ENCODE peak calls at places on chromosomes 16 and 17, in five cellular contexts. Q is activated naive CD4-positive, alpha-beta T cell treated with anti-CD3 and anti-CD28 coated beads for 36 hours; L is midbrain; C is iris pigment epithelial cell; H is upper lobe of right lung. E is an unnamed sample.

GRCh38 chr17:31392856-31393748 is 1.6 kb downstream of the RAB11FIP4 start:
- DNase-seq in H (peak), L (no peak), Q (no peak), C (no peak), E (peak)

GRCh38 chr17:69574257-69575197 is 160.0 kb downstream of the MAP2K6 start:
- DNase-seq in L (no peak), H (no peak), Q (no peak), C (peak), E (no peak)

GRCh38 chr16:68357923-68358322 is 47.1 kb downstream of the PRMT7 start:
- DNase-seq in Q (no peak), L (no peak), H (no peak), C (no peak), E (no peak)

GRCh38 chr16:22670551-22670970 is 143.4 kb upstream of the HS3ST2 start:
- DNase-seq in Q (peak), L (peak), H (no peak), C (no peak), E (no peak)

GRCh38 chr17:17321356-17322025 is 18.3 kb downstream of the NT5M start:
- DNase-seq in Q (no peak), C (no peak), L (no peak), H (peak), E (no peak)

GRCh38 chr17:4405038-4405669 is 28.6 kb upstream of the SPNS3 start:
- DNase-seq in C (no peak), Q (no peak), H (no peak), L (no peak), E (no peak)

GRCh38 chr16:86604436-86605220 is 26.3 kb downstream of the FOXL1 start:
- DNase-seq in H (no peak), L (no peak), Q (peak), C (no peak), E (no peak)

GRCh38 chr17:39125143-39125875 is 26.1 kb downstream of the PLXDC1 start:
- DNase-seq in C (no peak), Q (no peak), L (no peak), H (no peak), E (no peak)

GRCh38 chr16:55661842-55662479 is 6.2 kb downstream of the SLC6A2 start:
- DNase-seq in Q (no peak), C (no peak), L (peak), H (no peak), E (no peak)

GRCh38 chr17:15308758-15309157 is 32.6 kb downstream of the TEKT3 start:
- DNase-seq in L (no peak), Q (no peak), C (no peak), H (no peak), E (no peak)

GRCh38 chr16:87463722-87464690 is 28.8 kb downstream of the ZCCHC14 start:
- DNase-seq in C (peak), L (no peak), H (no peak), Q (peak), E (no peak)

GRCh38 chr17:16352303-16352837 is 899 bp downstream of the CENPV start:
- DNase-seq in L (peak), H (peak), Q (peak), C (peak), E (peak)

GRCh38 chr17:145671-146541 is 8.5 kb downstream of the SCGB1C2 start:
- DNase-seq in C (no peak), L (peak), H (peak), Q (no peak), E (no peak)

GRCh38 chr17:82830249-82830661 is 9.6 kb downstream of the ZNF750 start:
- DNase-seq in H (no peak), Q (no peak), L (no peak), C (no peak), E (peak)

GRCh38 chr16:85425061-85425662 is 188.0 kb upstream of the GSE1 start:
- DNase-seq in L (no peak), Q (peak), H (peak), C (no peak), E (no peak)

GRCh38 chr17:29617125-29617480 is 5.6 kb downstream of the CORO6 start:
- DNase-seq in H (peak), L (peak), C (peak), Q (peak), E (peak)

GRCh38 chr16:84505249-84506156 is 1.0 kb upstream of the MEAK7 start:
- DNase-seq in H (peak), L (no peak), Q (no peak), C (no peak), E (no peak)

GRCh38 chr17:80374039-80374731 is 40.8 kb upstream of the ENDOV start:
- DNase-seq in Q (no peak), L (no peak), H (peak), C (no peak), E (no peak)

E was measured in anterior cingulate cortex.